ENCODE peak calls at places on chromosomes 2 and 18, in four cellular contexts. V is GM12891, I is M059J, L is NCI-H2081. M is an unnamed sample.

GRCh38 chr2:237280235-237280634 is 133.7 kb downstream of the COL6A3 start:
- DNase-seq in V (no peak), I (peak), L (no peak), M (no peak)

GRCh38 chr2:136356111-136357033 is 238.4 kb upstream of the CXCR4 start:
- DNase-seq in V (no peak), I (no peak), L (no peak), M (no peak)

GRCh38 chr18:7664024-7664312 is 96.9 kb downstream of the PTPRM start:
- DNase-seq in V (no peak), I (peak), L (no peak), M (no peak)

GRCh38 chr2:216109962-216110614 is 940 bp downstream of the XRCC5 start:
- DNase-seq in V (no peak), I (peak), L (peak), M (peak)

GRCh38 chr2:17791121-17791902 is 24.9 kb upstream of the MSGN1 start:
- DNase-seq in V (no peak), I (peak), L (no peak), M (peak)

GRCh38 chr2:165573534-165574461 is 104.3 kb downstream of the CSRNP3 start:
- DNase-seq in V (no peak), I (peak), L (peak), M (no peak)

GRCh38 chr2:236177967-236178909 is 10.1 kb upstream of the GBX2 start:
- DNase-seq in V (no peak), I (peak), L (peak), M (peak)

GRCh38 chr2:101474752-101475384 is at the start of gene RFX8:
- DNase-seq in V (no peak), I (no peak), L (no peak), M (peak)

GRCh38 chr2:96315400-96316071 is 9.6 kb upstream of the ITPRIPL1 start:
- DNase-seq in V (no peak), I (peak), L (no peak), M (peak)

GRCh38 chr2:19866741-19867140 is 35.0 kb downstream of the TTC32 start:
- DNase-seq in V (no peak), I (no peak), L (no peak), M (no peak)

GRCh38 chr2:12005886-12006681 is 259.7 kb downstream of the LPIN1 start:
- DNase-seq in V (no peak), I (peak), L (peak), M (peak)